ENCODE peak calls at places on chromosomes 4 and X, in ten cellular contexts. M, L, X, H, J, S, N, O, B and F are unnamed samples.

GRCh38 chr4:5759236-5760075 is 48.5 kb downstream of the EVC start:
- DNase-seq in M (no peak), L (no peak), X (no peak), H (no peak), J (no peak), S (no peak), N (no peak), O (no peak), B (no peak), F (no peak)

GRCh38 chrX:17464196-17464595 is 89.2 kb downstream of the NHS start:
- DNase-seq in M (no peak), L (peak; percentile 32), X (peak; percentile 74), H (peak; percentile 82), J (no peak), S (no peak), N (no peak), O (no peak), B (no peak), F (peak; percentile 40)

GRCh38 chr4:149493492-149493891 is 322.2 kb downstream of the IQCM start:
- DNase-seq in M (no peak), L (no peak), X (peak; percentile 53), H (peak; percentile 7), J (no peak), S (no peak), N (no peak), O (no peak), B (no peak), F (no peak)

GRCh38 chr4:11182586-11183357 is 245.9 kb downstream of the HS3ST1 start:
- DNase-seq in M (no peak), L (no peak), X (peak; percentile 63), H (peak; percentile 0), J (peak; percentile 8), S (no peak), N (no peak), O (no peak), B (no peak), F (peak; percentile 78)

GRCh38 chr4:99998062-99998880 is 48.2 kb upstream of the H2AZ1 start:
- DNase-seq in M (no peak), L (peak; percentile 54), X (peak; percentile 69), H (peak; percentile 68), J (no peak), S (no peak), N (no peak), O (no peak), B (no peak), F (peak; percentile 67)

GRCh38 chrX:108036298-108036973 is 8.4 kb upstream of the VSIG1 start:
- DNase-seq in M (no peak), L (peak; percentile 78), X (peak; percentile 82), H (peak; percentile 43), J (peak; percentile 79), S (no peak), N (no peak), O (no peak), B (no peak), F (peak; percentile 85)

GRCh38 chr4:3784469-3785291 is 18.5 kb downstream of the ADRA2C start:
- DNase-seq in M (no peak), L (no peak), X (no peak), H (no peak), J (no peak), S (no peak), N (no peak), O (no peak), B (no peak), F (no peak)

GRCh38 chr4:187469627-187470026 is 525.9 kb upstream of the ZFP42 start:
- DNase-seq in M (no peak), L (no peak), X (no peak), H (no peak), J (no peak), S (no peak), N (no peak), O (no peak), B (no peak), F (no peak)

GRCh38 chr4:2462218-2462991 is 6.5 kb upstream of the RNF4 start:
- DNase-seq in M (peak; percentile 34), L (peak; percentile 80), X (peak; percentile 68), H (peak; percentile 87), J (peak; percentile 79), S (peak; percentile 58), N (peak; percentile 73), O (peak; percentile 61), B (peak; percentile 76), F (peak; percentile 68)

GRCh38 chr4:48943387-48943786 is 36.8 kb upstream of the OCIAD2 start:
- DNase-seq in M (no peak), L (no peak), X (peak; percentile 59), H (no peak), J (peak; percentile 29), S (no peak), N (no peak), O (no peak), B (peak; percentile 13), F (no peak)

GRCh38 chr4:187606581-187606980 is 389.0 kb upstream of the ZFP42 start:
- DNase-seq in M (no peak), L (peak; percentile 72), X (peak; percentile 72), H (peak; percentile 63), J (peak; percentile 42), S (no peak), N (no peak), O (no peak), B (peak; percentile 2), F (peak; percentile 14)

GRCh38 chr4:127810551-127810950 is 28.4 kb downstream of the HSPA4L start:
- DNase-seq in M (no peak), L (no peak), X (no peak), H (no peak), J (no peak), S (no peak), N (no peak), O (no peak), B (no peak), F (no peak)

GRCh38 chr4:114780205-114780604 is 181.6 kb downstream of the UGT8 start:
- DNase-seq in M (no peak), L (peak; percentile 9), X (peak; percentile 51), H (peak; percentile 52), J (peak; percentile 27), S (no peak), N (no peak), O (no peak), B (no peak), F (no peak)

GRCh38 chr4:163196904-163197505 is 30.3 kb upstream of the NAF1 start:
- DNase-seq in M (no peak), L (no peak), X (no peak), H (no peak), J (no peak), S (no peak), N (no peak), O (no peak), B (no peak), F (no peak)

GRCh38 chr4:99201687-99202086 is 17.4 kb downstream of the ADH6 start:
- DNase-seq in M (no peak), L (peak; percentile 85), X (no peak), H (peak; percentile 53), J (no peak), S (no peak), N (no peak), O (no peak), B (no peak), F (peak; percentile 90)

GRCh38 chr4:78477276-78477675 is 74.3 kb upstream of the ANXA3 start:
- DNase-seq in M (no peak), L (peak; percentile 45), X (peak; percentile 44), H (peak; percentile 81), J (no peak), S (no peak), N (no peak), O (no peak), B (no peak), F (peak; percentile 39)

GRCh38 chr4:78683352-78683751 is 92.8 kb upstream of the BMP2K start:
- DNase-seq in M (no peak), L (no peak), X (no peak), H (no peak), J (no peak), S (no peak), N (no peak), O (no peak), B (no peak), F (no peak)

GRCh38 chrX:17859609-17860178 is 1.4 kb downstream of the RAI2 start:
- DNase-seq in M (no peak), L (no peak), X (no peak), H (no peak), J (no peak), S (peak; percentile 12), N (no peak), O (no peak), B (peak; percentile 18), F (peak; percentile 2)

GRCh38 chr4:47686294-47686872 is 151.5 kb downstream of the CORIN start:
- DNase-seq in M (peak; percentile 16), L (peak; percentile 56), X (peak; percentile 62), H (peak; percentile 46), J (peak; percentile 49), S (peak; percentile 29), N (peak; percentile 18), O (no peak), B (peak; percentile 72), F (peak; percentile 32)

GRCh38 chr4:78691971-78692814 is 84.0 kb upstream of the BMP2K start:
- DNase-seq in M (no peak), L (peak; percentile 19), X (no peak), H (peak; percentile 27), J (no peak), S (no peak), N (no peak), O (no peak), B (no peak), F (peak; percentile 16)

GRCh38 chr4:26067035-26067434 is 153.0 kb downstream of the SMIM20 start:
- DNase-seq in M (no peak), L (no peak), X (peak; percentile 59), H (no peak), J (no peak), S (no peak), N (no peak), O (no peak), B (no peak), F (no peak)

GRCh38 chrX:19670321-19670750 is 155.0 kb upstream of the MAP3K15 start:
- DNase-seq in M (no peak), L (peak; percentile 64), X (no peak), H (peak; percentile 66), J (no peak), S (no peak), N (no peak), O (no peak), B (no peak), F (peak; percentile 52)